ENCODE peak calls at places on chromosome 17, in five cellular contexts. V is right lobe of liver; U is upper lobe of left lung; W is CD4-positive, CD25-positive, alpha-beta regulatory T cell; J is IMR-90. O is an unnamed sample.

GRCh38 chr17:27454089-27454488 is 2.2 kb upstream of the KSR1 start:
- ATAC-seq in V (no peak), U (no peak), W (no peak), J (no peak), O (no peak)

GRCh38 chr17:51153210-51154072 is at the start of gene NME1:
- ATAC-seq in V (peak), U (peak), W (peak), J (peak), O (peak)

GRCh38 chr17:61155590-61156181 is 244.0 kb upstream of the TBX2 start:
- ATAC-seq in V (no peak), U (no peak), W (no peak), J (no peak), O (no peak)

GRCh38 chr17:79340286-79340685 is 265.7 kb downstream of the ENGASE start:
- ATAC-seq in V (no peak), U (no peak), W (no peak), J (no peak), O (no peak)

GRCh38 chr17:18977646-18978045 is 25.7 kb downstream of the SLC5A10 start:
- ATAC-seq in V (peak), U (no peak), W (no peak), J (no peak), O (no peak)

GRCh38 chr17:68457168-68457538 is at the start of gene WIPI1:
- ATAC-seq in V (no peak), U (no peak), W (no peak), J (peak), O (peak)

GRCh38 chr17:76272541-76273434 is 7.6 kb downstream of the UBALD2 start:
- ATAC-seq in V (no peak), U (peak), W (peak), J (no peak), O (peak)

GRCh38 chr17:44688675-44689491 is 693 bp downstream of the CCDC43 start:
- ATAC-seq in V (no peak), U (no peak), W (peak), J (no peak), O (no peak)

GRCh38 chr17:18377437-18378204 is at the start of gene EVPLL:
- ATAC-seq in V (peak), U (peak), W (no peak), J (no peak), O (peak)

DNA sequence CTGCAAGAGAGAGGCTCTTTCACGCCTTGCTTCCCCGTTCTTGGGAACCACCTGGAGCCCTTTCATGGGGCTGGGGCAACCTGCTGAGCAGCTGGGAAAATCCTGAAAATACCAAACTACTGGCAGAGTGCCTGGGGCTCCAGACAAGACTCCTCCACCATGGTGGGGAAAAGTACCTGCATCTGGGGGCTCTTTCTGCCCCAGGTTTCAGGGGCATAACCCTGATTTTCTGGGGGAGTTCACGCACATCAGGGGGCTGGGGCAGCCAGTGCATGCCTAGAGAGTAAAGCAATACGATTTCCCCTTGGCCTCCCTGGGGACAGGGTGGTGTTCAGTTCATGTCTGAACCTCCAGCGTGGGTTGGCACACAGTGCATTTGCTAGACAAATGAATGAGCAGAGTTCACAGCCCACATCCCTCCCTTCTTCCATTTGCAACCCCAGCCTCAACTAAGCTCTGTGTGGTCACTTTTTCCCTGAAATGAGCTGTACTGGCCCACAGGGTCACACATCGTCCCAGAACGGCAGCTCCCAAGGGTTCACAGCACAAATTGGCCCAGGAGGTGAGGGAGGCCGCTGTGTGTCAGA is 5.2 kb upstream of the CDC42EP4 start:
- ATAC-seq in V (no peak), U (no peak), W (no peak), J (no peak), O (peak)
- H3K27ac ChIP-seq in V (no peak), U (no peak), W (no peak), J (no peak), O (no peak)

DNA sequence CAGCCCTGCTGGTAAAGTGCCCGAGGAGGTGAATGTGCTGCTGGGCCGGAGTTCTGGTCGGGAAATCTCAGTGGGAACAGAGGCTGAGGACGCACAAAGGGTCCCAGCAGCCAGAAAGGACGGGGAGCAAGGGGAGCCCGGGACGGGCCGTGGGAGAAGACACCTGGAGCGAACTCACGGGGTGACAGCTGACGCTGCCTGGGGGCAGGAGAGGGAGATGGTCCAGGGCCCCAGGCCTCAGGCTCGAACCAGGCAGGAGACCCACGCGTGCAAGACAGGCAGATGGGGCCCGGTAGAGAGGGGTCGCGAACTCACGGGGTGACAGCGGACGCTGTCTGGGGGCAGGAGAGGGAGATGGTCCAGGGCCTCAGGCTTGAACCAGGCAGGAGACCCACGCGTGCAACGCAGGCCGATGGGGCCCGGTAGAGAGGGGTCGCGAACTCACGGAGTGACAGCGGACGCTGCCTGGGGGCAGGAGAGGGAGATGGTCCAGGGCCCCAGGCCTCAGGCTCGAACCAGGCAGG is 72.9 kb downstream of the METRNL start:
- ATAC-seq in V (no peak), U (no peak), W (no peak), J (no peak), O (no peak)
- H3K27ac ChIP-seq in V (peak), U (no peak), W (no peak), J (no peak), O (peak)

GRCh38 chr17:35082073-35082657 is 18.7 kb upstream of the RFFL start:
- ATAC-seq in V (no peak), U (no peak), W (peak), J (peak), O (no peak)

GRCh38 chr17:35079547-35079946 is 16.0 kb upstream of the RFFL start:
- ATAC-seq in V (no peak), U (no peak), W (no peak), J (no peak), O (no peak)

GRCh38 chr17:35080536-35080935 is 17.0 kb upstream of the RFFL start:
- ATAC-seq in V (no peak), U (no peak), W (no peak), J (no peak), O (no peak)

GRCh38 chr17:35083071-35083470 is 19.6 kb upstream of the RFFL start:
- ATAC-seq in V (no peak), U (no peak), W (no peak), J (no peak), O (no peak)

DNA sequence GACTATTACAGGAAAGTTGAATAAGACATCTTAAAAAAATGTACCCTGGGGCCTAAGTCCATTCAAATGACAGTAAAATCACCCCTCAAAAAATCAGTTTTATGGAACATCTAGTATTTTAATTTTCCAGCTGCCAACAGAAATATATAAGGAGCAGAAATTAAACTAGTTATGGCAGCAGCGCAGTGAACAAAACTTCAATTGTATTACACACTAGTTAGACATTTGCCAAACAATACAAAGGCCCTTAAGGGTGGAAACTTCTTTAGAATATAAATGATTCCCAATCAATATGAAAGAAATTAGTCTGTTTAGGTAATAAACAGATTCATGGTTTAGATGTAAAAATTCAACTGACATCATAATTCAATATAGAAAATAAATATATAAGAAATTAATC is 18.1 kb upstream of the RFFL start:
- ATAC-seq in V (no peak), U (no peak), W (no peak), J (no peak), O (no peak)
- H3K27ac ChIP-seq in V (no peak), U (no peak), W (peak), J (no peak), O (no peak)

DNA sequence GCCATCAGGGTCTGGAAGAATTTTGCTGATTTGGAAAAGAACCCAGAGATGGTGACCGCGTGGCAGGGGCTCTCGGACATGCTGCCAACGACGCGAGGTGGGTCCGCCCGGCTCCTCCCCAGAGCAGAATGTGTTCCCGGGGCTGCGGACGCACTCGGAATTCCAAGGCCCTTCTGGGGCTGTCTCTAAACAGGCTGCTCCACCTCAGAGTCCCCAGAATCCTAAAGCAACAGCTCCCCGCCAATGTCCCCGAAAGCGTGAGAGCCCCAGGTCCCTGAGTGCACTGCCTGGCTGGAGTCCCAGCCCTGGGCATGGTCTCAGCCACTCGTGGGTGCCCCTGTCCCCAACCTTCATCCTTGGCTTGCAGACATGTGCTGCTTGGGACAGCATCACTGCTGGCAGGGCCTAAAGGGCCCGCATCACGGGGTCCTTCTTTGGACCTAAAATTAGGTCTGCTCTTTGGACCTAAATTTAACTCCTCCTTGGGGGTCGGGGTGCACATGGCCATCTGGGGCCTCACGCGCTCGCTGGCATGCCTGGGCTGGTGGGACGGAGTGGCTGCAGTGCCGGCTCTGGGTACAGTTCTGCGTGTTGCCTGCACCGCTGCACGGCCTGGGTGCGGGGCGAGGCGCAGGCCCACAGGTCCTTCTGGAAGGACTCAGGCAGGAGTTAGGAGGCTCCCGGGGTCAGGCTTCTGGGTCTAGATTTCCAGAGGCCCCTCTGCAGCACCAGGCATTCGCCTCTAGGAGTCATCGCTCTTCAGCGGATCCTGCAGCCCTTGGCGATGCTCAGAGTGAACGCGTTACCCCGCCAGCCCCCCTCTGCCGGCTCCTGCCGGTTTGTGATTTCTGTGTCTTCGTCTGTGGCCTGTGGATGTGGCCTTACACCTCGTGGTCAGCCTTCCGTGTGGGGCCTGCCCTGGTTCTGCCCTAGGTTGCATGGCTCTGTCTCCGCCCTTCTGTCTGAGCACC is 41.9 kb upstream of the CHMP6 start:
- ATAC-seq in V (no peak), U (no peak), W (no peak), J (no peak), O (no peak)
- H3K27ac ChIP-seq in V (no peak), U (no peak), W (no peak), J (no peak), O (no peak)

GRCh38 chr17:55720917-55721836 is 1.5 kb downstream of the TMEM100 start:
- ATAC-seq in V (no peak), U (no peak), W (no peak), J (no peak), O (no peak)
- H3K27ac ChIP-seq in V (no peak), U (peak), W (no peak), J (no peak), O (no peak)

GRCh38 chr17:77736207-77736600 is 222.3 kb upstream of the TNRC6C start:
- ATAC-seq in V (no peak), U (no peak), W (no peak), J (no peak), O (no peak)
- H3K27ac ChIP-seq in V (no peak), U (no peak), W (no peak), J (no peak), O (peak)

DNA sequence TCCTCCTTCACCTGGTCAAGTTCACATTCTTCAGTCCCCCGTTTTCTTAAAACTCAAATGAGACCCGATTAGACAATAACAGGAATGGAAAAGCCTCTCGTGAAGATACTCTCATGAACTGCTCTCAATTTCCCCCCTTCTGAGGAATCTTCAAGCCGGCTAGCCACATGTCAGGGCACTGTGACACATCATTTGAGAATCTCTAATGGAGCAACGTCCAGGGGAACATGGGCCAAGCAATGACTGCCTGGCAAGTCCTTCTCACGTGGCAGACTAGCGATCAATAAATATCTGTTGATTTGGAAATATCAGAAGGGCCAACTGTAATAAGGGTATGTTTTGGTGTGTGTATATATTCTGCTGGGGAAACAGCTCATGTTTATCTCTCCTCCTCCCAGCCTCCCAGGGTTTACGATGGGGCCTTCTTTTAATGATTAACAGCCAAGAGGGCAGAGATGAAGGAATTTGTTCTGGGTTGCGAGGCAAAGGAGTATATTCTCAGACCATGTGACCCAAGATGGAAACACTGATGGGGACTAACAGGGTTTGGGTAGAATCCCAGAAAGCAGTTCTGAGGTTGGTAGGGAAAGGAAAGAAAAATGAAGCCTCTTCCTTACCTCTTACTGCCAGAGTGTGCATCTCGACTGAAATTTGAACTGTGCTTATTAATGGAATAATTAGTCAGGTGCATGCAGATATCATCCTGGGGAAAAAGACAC is 21.4 kb downstream of the TTLL6 start:
- ATAC-seq in V (peak), U (no peak), W (no peak), J (peak), O (peak)
- H3K27ac ChIP-seq in V (peak), U (no peak), W (no peak), J (peak), O (no peak)

GRCh38 chr17:41529491-41529915 is 1.4 kb upstream of the KRT19 start:
- ATAC-seq in V (no peak), U (no peak), W (no peak), J (no peak), O (no peak)

GRCh38 chr17:41530062-41531048 is 2.2 kb upstream of the KRT19 start:
- ATAC-seq in V (no peak), U (peak), W (no peak), J (peak), O (no peak)

GRCh38 chr17:41527076-41528023 is 758 bp downstream of the KRT19 start:
- ATAC-seq in V (no peak), U (peak), W (no peak), J (no peak), O (no peak)

GRCh38 chr17:41531993-41532392 is 3.9 kb upstream of the KRT19 start:
- ATAC-seq in V (no peak), U (no peak), W (no peak), J (no peak), O (no peak)

GRCh38 chr17:41528959-41529353 is 848 bp upstream of the KRT19 start:
- ATAC-seq in V (no peak), U (no peak), W (no peak), J (no peak), O (no peak)
- H3K27ac ChIP-seq in V (no peak), U (peak), W (no peak), J (no peak), O (no peak)

DNA sequence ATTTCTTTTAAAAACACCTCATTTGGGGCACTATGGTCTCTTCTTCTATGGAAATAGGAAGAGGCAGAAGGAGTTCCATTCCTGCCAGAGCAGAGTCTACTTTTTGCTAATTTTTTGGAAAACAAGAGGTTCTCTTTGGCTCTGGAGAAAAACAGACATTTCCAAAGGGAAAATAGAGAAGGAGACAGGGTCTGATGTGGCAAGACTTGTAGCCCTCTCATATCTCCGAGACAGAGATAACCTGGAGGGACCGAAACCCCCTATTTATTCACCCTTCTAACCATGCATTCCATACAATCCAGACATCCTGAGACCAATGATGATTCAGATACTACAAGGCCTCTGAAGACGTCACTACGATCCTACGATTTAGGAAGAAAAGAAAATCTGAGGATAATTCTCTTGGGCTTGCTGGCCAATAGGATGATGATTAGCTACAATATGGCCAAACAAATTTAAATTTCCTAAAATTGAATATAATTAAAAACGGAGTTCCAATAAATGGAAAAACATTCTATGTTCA is 70.2 kb downstream of the HIC1 start:
- ATAC-seq in V (no peak), U (no peak), W (no peak), J (peak), O (no peak)
- H3K27ac ChIP-seq in V (no peak), U (no peak), W (no peak), J (no peak), O (no peak)

DNA sequence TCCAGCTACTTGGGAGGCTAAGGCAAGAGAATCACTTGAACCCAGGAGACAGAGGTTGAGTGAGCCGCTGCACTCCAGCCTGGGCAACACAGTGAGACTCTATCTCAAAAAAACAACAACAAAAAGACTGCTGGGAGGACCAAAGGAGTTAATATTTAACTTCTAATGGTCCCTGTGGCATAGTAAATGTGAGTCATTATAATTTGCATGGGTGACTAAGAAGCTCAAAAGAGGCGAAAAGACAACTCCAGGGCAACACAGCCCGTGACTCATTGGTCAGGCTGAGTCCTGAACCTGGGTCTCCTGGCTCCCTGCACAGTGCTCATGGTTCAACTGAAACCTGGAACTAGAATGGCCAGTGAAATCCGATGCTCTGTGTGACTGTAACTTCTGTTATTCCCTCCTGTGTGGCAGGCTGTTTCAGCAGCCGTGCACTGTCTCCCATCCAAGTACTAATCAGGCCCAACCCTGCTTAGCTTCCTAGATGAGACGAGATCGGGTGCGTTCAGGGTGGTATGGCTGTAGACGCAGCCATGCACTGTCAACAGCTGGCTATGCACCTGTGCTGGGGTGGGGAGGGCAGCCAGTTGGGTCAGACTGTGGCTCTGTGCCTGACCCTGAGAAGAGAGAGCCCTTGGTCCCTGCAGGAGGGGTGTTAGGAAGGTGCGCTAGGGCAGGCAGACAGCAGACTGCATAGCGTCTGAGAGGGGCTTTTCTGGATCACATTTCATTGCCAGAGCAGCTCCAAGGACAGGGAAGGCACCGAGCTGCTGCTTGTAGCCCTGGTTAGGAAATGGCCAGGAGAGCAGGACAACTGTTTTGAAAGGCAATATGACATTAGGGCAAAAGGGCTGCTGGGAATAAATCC is 14.5 kb upstream of the GPRC5C start:
- ATAC-seq in V (no peak), U (peak), W (no peak), J (no peak), O (no peak)
- H3K27ac ChIP-seq in V (no peak), U (no peak), W (no peak), J (no peak), O (no peak)